ENCODE peak calls at places on chromosomes 1 and 21, in seven cellular contexts. L is stimulated activated CD8-positive, alpha-beta memory T cell treated with anti-CD3 and anti-CD28 coated beads, Interleukin-4, amount 100 ng/mL, for 4 hours; U is caudate nucleus; C is Daoy; P is OCI-LY7; T is stimulated activated CD4-positive, alpha-beta T cell treated with anti-CD3 and anti-CD28 coated beads, Interleukin-2, amount 100 ng/mL, for 48 hours; M is NCI-H1105. J is an unnamed sample.

GRCh38 chr1:62271932-62272728 is 47.1 kb downstream of the KANK4 start:
- DNase-seq in L (peak), U (no peak), C (no peak), P (peak), T (peak), M (no peak), J (no peak)

GRCh38 chr1:202821467-202821866 is 10.7 kb downstream of the PCAT6 start:
- DNase-seq in L (no peak), U (no peak), C (peak), P (no peak), T (no peak), M (no peak), J (no peak)

GRCh38 chr1:53069663-53070327 is 7.8 kb downstream of the PODN start:
- DNase-seq in L (no peak), U (no peak), C (no peak), P (no peak), T (no peak), M (no peak), J (no peak)

GRCh38 chr1:184399192-184399847 is 12.5 kb downstream of the C1orf21 start:
- DNase-seq in L (no peak), U (no peak), C (peak), P (no peak), T (no peak), M (no peak), J (no peak)

GRCh38 chr1:31297273-31298247 is 728 bp downstream of the ZCCHC17 start:
- DNase-seq in L (no peak), U (no peak), C (peak), P (peak), T (no peak), M (no peak), J (peak)

GRCh38 chr1:241639653-241640148 is 468 bp downstream of the CHML start:
- DNase-seq in L (peak), U (no peak), C (peak), P (peak), T (no peak), M (no peak), J (no peak)

GRCh38 chr1:67572594-67573221 is 112.3 kb upstream of the GADD45A start:
- DNase-seq in L (no peak), U (no peak), C (peak), P (no peak), T (no peak), M (peak), J (peak)

GRCh38 chr1:155871390-155871789 is 12.0 kb downstream of the SYT11 start:
- DNase-seq in L (no peak), U (peak), C (peak), P (no peak), T (no peak), M (peak), J (no peak)

GRCh38 chr1:65512383-65512782 is 91.9 kb downstream of the LEPR start:
- DNase-seq in L (no peak), U (no peak), C (no peak), P (no peak), T (no peak), M (no peak), J (no peak)

GRCh38 chr1:151346082-151346768 is 827 bp downstream of the RFX5 start:
- DNase-seq in L (no peak), U (no peak), C (no peak), P (peak), T (no peak), M (no peak), J (no peak)

GRCh38 chr1:206609229-206609991 is 2.9 kb downstream of the EIF2D start:
- DNase-seq in L (no peak), U (no peak), C (no peak), P (no peak), T (no peak), M (no peak), J (no peak)

GRCh38 chr1:46757256-46757955 is 38.5 kb upstream of the EFCAB14 start:
- DNase-seq in L (no peak), U (no peak), C (peak), P (no peak), T (no peak), M (peak), J (no peak)

GRCh38 chr1:30274937-30275621 is 448.3 kb downstream of the MATN1 start:
- DNase-seq in L (no peak), U (no peak), C (no peak), P (no peak), T (no peak), M (no peak), J (no peak)

GRCh38 chr21:37710555-37711293 is 205.5 kb downstream of the KCNJ6 start:
- DNase-seq in L (no peak), U (no peak), C (no peak), P (no peak), T (no peak), M (peak), J (no peak)

GRCh38 chr1:107195476-107195875 is 54.6 kb downstream of the NTNG1 start:
- DNase-seq in L (no peak), U (no peak), C (no peak), P (no peak), T (no peak), M (no peak), J (no peak)

GRCh38 chr1:184482113-184482512 is 95.3 kb downstream of the C1orf21 start:
- DNase-seq in L (no peak), U (no peak), C (no peak), P (no peak), T (no peak), M (no peak), J (no peak)

GRCh38 chr21:35764077-35764476 is 296.2 kb downstream of the SETD4 start:
- DNase-seq in L (no peak), U (no peak), C (no peak), P (no peak), T (no peak), M (no peak), J (no peak)

GRCh38 chr21:36839123-36839522 is 127.3 kb downstream of the HLCS start:
- DNase-seq in L (no peak), U (no peak), C (peak), P (no peak), T (no peak), M (no peak), J (no peak)

GRCh38 chr1:85328713-85329376 is 52.4 kb upstream of the BCL10 start:
- DNase-seq in L (no peak), U (no peak), C (peak), P (no peak), T (no peak), M (no peak), J (peak)

GRCh38 chr21:18373631-18374030 is 30.0 kb downstream of the TMPRSS15 start:
- DNase-seq in L (no peak), U (no peak), C (peak), P (no peak), T (no peak), M (no peak), J (no peak)

GRCh38 chr1:15296602-15297321 is 49.7 kb downstream of the FHAD1 start:
- DNase-seq in L (no peak), U (no peak), C (no peak), P (no peak), T (no peak), M (no peak), J (no peak)

GRCh38 chr1:107835151-107835670 is 129.8 kb downstream of the VAV3 start:
- DNase-seq in L (no peak), U (no peak), C (no peak), P (no peak), T (no peak), M (no peak), J (no peak)

GRCh38 chr1:245197911-245198379 is 43.2 kb downstream of the KIF26B start:
- DNase-seq in L (no peak), U (no peak), C (peak), P (no peak), T (no peak), M (no peak), J (no peak)

GRCh38 chr1:205597691-205598314 is 34.0 kb downstream of the ELK4 start:
- DNase-seq in L (no peak), U (no peak), C (no peak), P (no peak), T (no peak), M (no peak), J (no peak)

GRCh38 chr21:38903578-38904193 is 98.0 kb downstream of the ETS2 start:
- DNase-seq in L (no peak), U (no peak), C (no peak), P (no peak), T (no peak), M (peak), J (peak)

GRCh38 chr1:244758700-244759099 is 76.8 kb upstream of the COX20 start:
- DNase-seq in L (no peak), U (no peak), C (no peak), P (no peak), T (no peak), M (no peak), J (no peak)

GRCh38 chr1:197144570-197145325 is 1.7 kb downstream of the ASPM start:
- DNase-seq in L (no peak), U (no peak), C (peak), P (peak), T (no peak), M (no peak), J (no peak)

GRCh38 chr1:226912587-226913176 is 27.4 kb upstream of the COQ8A start:
- DNase-seq in L (peak), U (no peak), C (peak), P (peak), T (peak), M (no peak), J (no peak)

GRCh38 chr1:207787776-207788175 is 35.9 kb downstream of the CD46 start:
- DNase-seq in L (no peak), U (no peak), C (no peak), P (no peak), T (no peak), M (no peak), J (no peak)

GRCh38 chr1:179081696-179082307 is at the start of gene TOR3A:
- DNase-seq in L (peak), U (peak), C (peak), P (peak), T (peak), M (peak), J (peak)

GRCh38 chr1:8061210-8061609 is 35.1 kb upstream of the ERRFI1 start:
- DNase-seq in L (no peak), U (no peak), C (peak), P (no peak), T (no peak), M (no peak), J (no peak)

GRCh38 chr1:154798645-154799044 is 71.4 kb downstream of the KCNN3 start:
- DNase-seq in L (no peak), U (no peak), C (no peak), P (no peak), T (no peak), M (no peak), J (no peak)

GRCh38 chr21:15617968-15618367 is 111.8 kb upstream of the USP25 start:
- DNase-seq in L (no peak), U (no peak), C (peak), P (no peak), T (no peak), M (peak), J (no peak)

GRCh38 chr1:219659682-219660081 is 46.8 kb upstream of the ZC3H11B start:
- DNase-seq in L (no peak), U (no peak), C (peak), P (no peak), T (no peak), M (no peak), J (no peak)